ENCODE peak calls at places on chromosomes 3 and 15, in nine cellular contexts. One of them, this sample, is unnamed.

GRCh38 chr3:106862067-106862466 is 515.2 kb upstream of the CCDC54 start:
- DNase-seq in thyroid gland: no peak
- DNase-seq in psoas muscle: no peak
- DNase-seq in lower lobe of right lung: no peak
- DNase-seq in SK-N-SH: no peak
- DNase-seq in fibroblast of pulmonary artery: peak
- DNase-seq in mammary epithelial cell: no peak
- DNase-seq in AG04450: no peak
- DNase-seq in fibroblast of villous mesenchyme: peak
- DNase-seq in this sample: peak

GRCh38 chr3:139695007-139695406 is 17.2 kb upstream of the NMNAT3 start:
- DNase-seq in thyroid gland: no peak
- DNase-seq in psoas muscle: no peak
- DNase-seq in lower lobe of right lung: no peak
- DNase-seq in SK-N-SH: no peak
- DNase-seq in fibroblast of pulmonary artery: no peak
- DNase-seq in mammary epithelial cell: no peak
- DNase-seq in AG04450: no peak
- DNase-seq in fibroblast of villous mesenchyme: no peak
- DNase-seq in this sample: no peak

GRCh38 chr15:78228356-78228996 is 5.9 kb downstream of the ACSBG1 start:
- DNase-seq in thyroid gland: no peak
- DNase-seq in psoas muscle: no peak
- DNase-seq in lower lobe of right lung: no peak
- DNase-seq in SK-N-SH: no peak
- DNase-seq in fibroblast of pulmonary artery: no peak
- DNase-seq in mammary epithelial cell: no peak
- DNase-seq in AG04450: no peak
- DNase-seq in fibroblast of villous mesenchyme: no peak
- DNase-seq in this sample: no peak

GRCh38 chr15:75198560-75199346 is 2.9 kb upstream of the C15orf39 start:
- DNase-seq in thyroid gland: peak
- DNase-seq in psoas muscle: no peak
- DNase-seq in lower lobe of right lung: no peak
- DNase-seq in SK-N-SH: no peak
- DNase-seq in fibroblast of pulmonary artery: peak
- DNase-seq in mammary epithelial cell: peak
- DNase-seq in AG04450: no peak
- DNase-seq in fibroblast of villous mesenchyme: peak
- DNase-seq in this sample: no peak

GRCh38 chr15:50872832-50873231 is 35.7 kb upstream of the AP4E1 start:
- DNase-seq in thyroid gland: no peak
- DNase-seq in psoas muscle: no peak
- DNase-seq in lower lobe of right lung: no peak
- DNase-seq in SK-N-SH: no peak
- DNase-seq in fibroblast of pulmonary artery: no peak
- DNase-seq in mammary epithelial cell: no peak
- DNase-seq in AG04450: no peak
- DNase-seq in fibroblast of villous mesenchyme: no peak
- DNase-seq in this sample: no peak

GRCh38 chr3:55189359-55189801 is 261.5 kb upstream of the LRTM1 start:
- DNase-seq in thyroid gland: no peak
- DNase-seq in psoas muscle: no peak
- DNase-seq in lower lobe of right lung: no peak
- DNase-seq in SK-N-SH: no peak
- DNase-seq in fibroblast of pulmonary artery: peak
- DNase-seq in mammary epithelial cell: no peak
- DNase-seq in AG04450: no peak
- DNase-seq in fibroblast of villous mesenchyme: peak
- DNase-seq in this sample: no peak

GRCh38 chr3:37932505-37932904 is 58.1 kb upstream of the VILL start:
- DNase-seq in thyroid gland: no peak
- DNase-seq in psoas muscle: no peak
- DNase-seq in lower lobe of right lung: no peak
- DNase-seq in SK-N-SH: no peak
- DNase-seq in fibroblast of pulmonary artery: no peak
- DNase-seq in mammary epithelial cell: no peak
- DNase-seq in AG04450: no peak
- DNase-seq in fibroblast of villous mesenchyme: no peak
- DNase-seq in this sample: no peak

GRCh38 chr3:151969026-151969658 is 95.7 kb downstream of the SUCNR1 start:
- DNase-seq in thyroid gland: no peak
- DNase-seq in psoas muscle: no peak
- DNase-seq in lower lobe of right lung: no peak
- DNase-seq in SK-N-SH: no peak
- DNase-seq in fibroblast of pulmonary artery: no peak
- DNase-seq in mammary epithelial cell: no peak
- DNase-seq in AG04450: no peak
- DNase-seq in fibroblast of villous mesenchyme: no peak
- DNase-seq in this sample: no peak

GRCh38 chr15:40034186-40034946 is 4.6 kb downstream of the SRP14 start:
- DNase-seq in thyroid gland: no peak
- DNase-seq in psoas muscle: no peak
- DNase-seq in lower lobe of right lung: no peak
- DNase-seq in SK-N-SH: no peak
- DNase-seq in fibroblast of pulmonary artery: no peak
- DNase-seq in mammary epithelial cell: no peak
- DNase-seq in AG04450: no peak
- DNase-seq in fibroblast of villous mesenchyme: no peak
- DNase-seq in this sample: no peak

GRCh38 chr3:135753506-135753905 is 212.0 kb upstream of the PPP2R3A start:
- DNase-seq in thyroid gland: no peak
- DNase-seq in psoas muscle: no peak
- DNase-seq in lower lobe of right lung: no peak
- DNase-seq in SK-N-SH: no peak
- DNase-seq in fibroblast of pulmonary artery: no peak
- DNase-seq in mammary epithelial cell: no peak
- DNase-seq in AG04450: no peak
- DNase-seq in fibroblast of villous mesenchyme: no peak
- DNase-seq in this sample: no peak

GRCh38 chr3:197505796-197506553 is 49.8 kb downstream of the BDH1 start:
- DNase-seq in thyroid gland: no peak
- DNase-seq in psoas muscle: no peak
- DNase-seq in lower lobe of right lung: peak
- DNase-seq in SK-N-SH: peak
- DNase-seq in fibroblast of pulmonary artery: no peak
- DNase-seq in mammary epithelial cell: no peak
- DNase-seq in AG04450: no peak
- DNase-seq in fibroblast of villous mesenchyme: no peak
- DNase-seq in this sample: no peak

GRCh38 chr15:80061581-80061980 is 2.1 kb downstream of the ZFAND6 start:
- DNase-seq in thyroid gland: no peak
- DNase-seq in psoas muscle: no peak
- DNase-seq in lower lobe of right lung: no peak
- DNase-seq in SK-N-SH: no peak
- DNase-seq in fibroblast of pulmonary artery: peak
- DNase-seq in mammary epithelial cell: no peak
- DNase-seq in AG04450: no peak
- DNase-seq in fibroblast of villous mesenchyme: peak
- DNase-seq in this sample: no peak

GRCh38 chr15:84598250-84598649 is 2.6 kb upstream of the ZSCAN2 start:
- DNase-seq in thyroid gland: no peak
- DNase-seq in psoas muscle: no peak
- DNase-seq in lower lobe of right lung: no peak
- DNase-seq in SK-N-SH: no peak
- DNase-seq in fibroblast of pulmonary artery: no peak
- DNase-seq in mammary epithelial cell: no peak
- DNase-seq in AG04450: no peak
- DNase-seq in fibroblast of villous mesenchyme: no peak
- DNase-seq in this sample: no peak

GRCh38 chr3:94303897-94304296 is 241.0 kb downstream of the NSUN3 start:
- DNase-seq in thyroid gland: peak
- DNase-seq in psoas muscle: no peak
- DNase-seq in lower lobe of right lung: no peak
- DNase-seq in SK-N-SH: no peak
- DNase-seq in fibroblast of pulmonary artery: peak
- DNase-seq in mammary epithelial cell: no peak
- DNase-seq in AG04450: no peak
- DNase-seq in fibroblast of villous mesenchyme: no peak
- DNase-seq in this sample: peak

GRCh38 chr15:80484312-80484981 is 80.3 kb downstream of the ARNT2 start:
- DNase-seq in thyroid gland: no peak
- DNase-seq in psoas muscle: no peak
- DNase-seq in lower lobe of right lung: no peak
- DNase-seq in SK-N-SH: no peak
- DNase-seq in fibroblast of pulmonary artery: no peak
- DNase-seq in mammary epithelial cell: no peak
- DNase-seq in AG04450: no peak
- DNase-seq in fibroblast of villous mesenchyme: peak
- DNase-seq in this sample: no peak

GRCh38 chr3:177802151-177802900 is 605.0 kb upstream of the TBL1XR1 start:
- DNase-seq in thyroid gland: peak
- DNase-seq in psoas muscle: no peak
- DNase-seq in lower lobe of right lung: no peak
- DNase-seq in SK-N-SH: no peak
- DNase-seq in fibroblast of pulmonary artery: no peak
- DNase-seq in mammary epithelial cell: peak
- DNase-seq in AG04450: peak
- DNase-seq in fibroblast of villous mesenchyme: peak
- DNase-seq in this sample: no peak

GRCh38 chr15:59434481-59434880 is 3.5 kb upstream of the FAM81A start:
- DNase-seq in thyroid gland: no peak
- DNase-seq in psoas muscle: no peak
- DNase-seq in lower lobe of right lung: no peak
- DNase-seq in SK-N-SH: no peak
- DNase-seq in fibroblast of pulmonary artery: no peak
- DNase-seq in mammary epithelial cell: no peak
- DNase-seq in AG04450: no peak
- DNase-seq in fibroblast of villous mesenchyme: no peak
- DNase-seq in this sample: peak

GRCh38 chr15:58686286-58686685 is 63.2 kb downstream of the ADAM10 start:
- DNase-seq in thyroid gland: no peak
- DNase-seq in psoas muscle: no peak
- DNase-seq in lower lobe of right lung: no peak
- DNase-seq in SK-N-SH: no peak
- DNase-seq in fibroblast of pulmonary artery: no peak
- DNase-seq in mammary epithelial cell: no peak
- DNase-seq in AG04450: no peak
- DNase-seq in fibroblast of villous mesenchyme: no peak
- DNase-seq in this sample: no peak

DNA sequence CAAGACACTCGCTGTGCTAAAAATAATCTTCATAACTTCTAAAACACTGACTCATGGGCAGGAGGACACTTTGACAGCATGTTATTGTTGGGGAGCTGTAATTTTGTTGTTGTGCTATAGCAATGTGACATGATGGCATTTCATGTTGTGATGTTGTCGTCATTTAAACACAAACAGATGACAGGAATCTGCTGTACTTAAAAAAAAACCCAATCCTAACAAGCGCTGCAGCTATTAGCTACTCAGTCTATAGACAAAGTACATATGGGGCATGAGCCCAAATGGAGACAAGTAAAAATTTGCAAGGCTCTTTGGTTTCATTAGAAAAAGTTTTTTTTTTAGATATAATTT is 828 bp upstream of the ATOSA start:
- DNase-seq in thyroid gland: no peak
- DNase-seq in psoas muscle: no peak
- DNase-seq in lower lobe of right lung: no peak
- DNase-seq in SK-N-SH: peak
- DNase-seq in fibroblast of pulmonary artery: peak
- DNase-seq in mammary epithelial cell: peak
- DNase-seq in AG04450: no peak
- DNase-seq in fibroblast of villous mesenchyme: peak
- DNase-seq in this sample: no peak
- H3K4me3 ChIP-seq in thyroid gland: no peak
- H3K4me3 ChIP-seq in psoas muscle: peak
- H3K4me3 ChIP-seq in lower lobe of right lung: peak
- H3K4me3 ChIP-seq in SK-N-SH: peak
- H3K4me3 ChIP-seq in fibroblast of pulmonary artery: peak
- H3K4me3 ChIP-seq in mammary epithelial cell: peak
- H3K4me3 ChIP-seq in AG04450: peak
- H3K4me3 ChIP-seq in fibroblast of villous mesenchyme: peak
- H3K4me3 ChIP-seq in this sample: peak

DNA sequence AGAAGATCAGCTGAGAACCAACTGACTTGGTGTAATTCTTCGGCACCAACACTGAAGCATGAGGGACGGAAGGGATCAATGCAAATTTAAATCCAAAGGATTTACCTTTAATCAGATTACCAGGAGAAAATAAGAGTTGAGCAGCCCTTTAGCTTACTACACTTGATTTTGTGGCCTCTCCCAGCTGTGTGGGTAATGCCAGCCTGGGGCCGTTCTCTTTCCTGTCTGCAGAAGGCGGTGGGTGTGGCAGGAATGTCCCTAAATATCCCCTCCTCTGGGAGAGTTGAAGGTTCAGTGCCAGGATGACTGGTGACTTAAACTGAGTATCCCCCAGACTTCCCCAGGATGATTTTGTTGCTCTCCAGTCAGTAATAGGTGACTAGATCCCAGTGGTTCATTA is 22.9 kb downstream of the MAPKBP1 start:
- DNase-seq in thyroid gland: no peak
- DNase-seq in psoas muscle: no peak
- DNase-seq in lower lobe of right lung: no peak
- DNase-seq in SK-N-SH: no peak
- DNase-seq in fibroblast of pulmonary artery: no peak
- DNase-seq in mammary epithelial cell: peak
- DNase-seq in AG04450: no peak
- DNase-seq in fibroblast of villous mesenchyme: no peak
- DNase-seq in this sample: no peak
- H3K4me3 ChIP-seq in thyroid gland: no peak
- H3K4me3 ChIP-seq in psoas muscle: no peak
- H3K4me3 ChIP-seq in lower lobe of right lung: no peak
- H3K4me3 ChIP-seq in SK-N-SH: no peak
- H3K4me3 ChIP-seq in fibroblast of pulmonary artery: no peak
- H3K4me3 ChIP-seq in mammary epithelial cell: no peak
- H3K4me3 ChIP-seq in AG04450: no peak
- H3K4me3 ChIP-seq in fibroblast of villous mesenchyme: no peak
- H3K4me3 ChIP-seq in this sample: no peak

GRCh38 chr15:32718822-32719716 is 1.3 kb downstream of the GREM1 start:
- DNase-seq in thyroid gland: peak
- DNase-seq in psoas muscle: no peak
- DNase-seq in lower lobe of right lung: peak
- DNase-seq in SK-N-SH: peak
- DNase-seq in fibroblast of pulmonary artery: no peak
- DNase-seq in mammary epithelial cell: peak
- DNase-seq in AG04450: no peak
- DNase-seq in fibroblast of villous mesenchyme: peak
- DNase-seq in this sample: no peak
- H3K4me3 ChIP-seq in thyroid gland: no peak
- H3K4me3 ChIP-seq in psoas muscle: peak
- H3K4me3 ChIP-seq in lower lobe of right lung: peak
- H3K4me3 ChIP-seq in SK-N-SH: peak
- H3K4me3 ChIP-seq in fibroblast of pulmonary artery: peak
- H3K4me3 ChIP-seq in mammary epithelial cell: peak
- H3K4me3 ChIP-seq in AG04450: peak
- H3K4me3 ChIP-seq in fibroblast of villous mesenchyme: peak
- H3K4me3 ChIP-seq in this sample: peak

DNA sequence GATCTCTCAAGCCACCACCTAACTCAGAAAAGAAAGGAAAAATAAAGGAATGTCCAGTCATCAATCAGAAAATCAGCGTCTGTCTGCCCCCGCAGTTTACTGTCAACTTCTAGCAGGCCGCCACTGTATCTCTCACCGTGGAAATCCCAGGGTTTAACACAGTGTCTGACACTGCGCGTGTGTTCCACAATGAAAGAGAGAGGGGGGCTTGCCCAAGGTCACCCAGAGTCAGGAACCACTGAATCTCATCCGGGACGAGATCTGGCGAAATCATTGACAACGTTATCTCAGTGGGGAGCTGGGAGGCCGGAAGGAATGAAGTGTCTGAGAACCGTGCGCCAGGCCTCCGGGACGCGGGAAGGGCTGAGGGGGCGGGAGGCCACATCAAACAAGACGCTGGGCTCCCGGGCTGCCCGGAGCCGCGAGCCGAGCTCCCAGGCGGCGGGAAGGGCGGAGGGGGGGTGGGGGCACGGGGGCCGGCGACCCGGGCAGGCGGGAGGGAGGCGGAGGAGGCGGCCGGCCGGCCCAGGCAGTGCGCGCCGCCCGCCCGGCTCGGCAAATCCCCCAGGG is 2.2 kb upstream of the HES1 start:
- DNase-seq in thyroid gland: peak
- DNase-seq in psoas muscle: peak
- DNase-seq in lower lobe of right lung: peak
- DNase-seq in SK-N-SH: no peak
- DNase-seq in fibroblast of pulmonary artery: peak
- DNase-seq in mammary epithelial cell: peak
- DNase-seq in AG04450: no peak
- DNase-seq in fibroblast of villous mesenchyme: peak
- DNase-seq in this sample: no peak
- H3K4me3 ChIP-seq in thyroid gland: no peak
- H3K4me3 ChIP-seq in psoas muscle: peak
- H3K4me3 ChIP-seq in lower lobe of right lung: peak
- H3K4me3 ChIP-seq in SK-N-SH: peak
- H3K4me3 ChIP-seq in fibroblast of pulmonary artery: peak
- H3K4me3 ChIP-seq in mammary epithelial cell: peak
- H3K4me3 ChIP-seq in AG04450: peak
- H3K4me3 ChIP-seq in fibroblast of villous mesenchyme: peak
- H3K4me3 ChIP-seq in this sample: peak

This sample was measured in astrocyte of the cerebellum.